ENCODE peak calls at places on chromosomes 16 and 17, in six cellular contexts. B, N, I, O, X and U are unnamed samples. For H3K36me3, the result is how much of the 10 kb centered on the place peaks cover.

GRCh38 chr17:57989011-57989345 is 924 bp upstream of the VEZF1 start:
- DNase-seq in B (peak), N (no peak), I (no peak), O (no peak), X (peak), U (no peak)

GRCh38 chr16:89291355-89291754 is 73.9 kb downstream of the ZNF778 start:
- DNase-seq in B (no peak), N (no peak), I (no peak), O (no peak), X (no peak), U (no peak)

GRCh38 chr16:71758293-71758760 is 33.8 kb upstream of the PHLPP2 start:
- DNase-seq in B (no peak), N (no peak), I (no peak), O (peak), X (no peak), U (no peak)

GRCh38 chr16:17211797-17212196 is 259.0 kb downstream of the XYLT1 start:
- DNase-seq in B (no peak), N (peak), I (no peak), O (no peak), X (no peak), U (no peak)

GRCh38 chr16:47055136-47055885 is 81.8 kb upstream of the DNAJA2 start:
- DNase-seq in B (no peak), N (no peak), I (no peak), O (no peak), X (no peak), U (no peak)

GRCh38 chr16:61792194-61792904 is 243.9 kb downstream of the CDH8 start:
- DNase-seq in B (no peak), N (peak), I (no peak), O (no peak), X (peak), U (no peak)

GRCh38 chr17:65627892-65628622 is 66.6 kb upstream of the AXIN2 start:
- DNase-seq in B (no peak), N (no peak), I (no peak), O (peak), X (peak), U (no peak)

GRCh38 chr17:7367918-7368596 is 12.8 kb upstream of the TNK1 start:
- DNase-seq in B (no peak), N (no peak), I (no peak), O (no peak), X (no peak), U (no peak)

GRCh38 chr17:38883592-38884526 is 14.0 kb downstream of the LASP1 start:
- DNase-seq in B (no peak), N (peak), I (no peak), O (no peak), X (no peak), U (no peak)

GRCh38 chr16:12002447-12003006 is 26.0 kb downstream of the SNX29 start:
- DNase-seq in B (no peak), N (no peak), I (no peak), O (no peak), X (peak), U (no peak)

GRCh38 chr16:4116328-4117249 is at the start of gene ADCY9:
- DNase-seq in B (peak), N (peak), I (peak), O (peak), X (peak), U (no peak)

GRCh38 chr17:4739122-4740024 is at the start of the genes CXCL16 and ZMYND15:
- DNase-seq in B (peak), N (no peak), I (peak), O (peak), X (peak), U (no peak)

GRCh38 chr17:4965311-4965986 is 2.2 kb downstream of the SPAG7 start:
- DNase-seq in B (no peak), N (no peak), I (no peak), O (no peak), X (no peak), U (no peak)

GRCh38 chr17:31489295-31490018 is 98.0 kb downstream of the RAB11FIP4 start:
- DNase-seq in B (no peak), N (peak), I (peak), O (no peak), X (no peak), U (no peak)

GRCh38 chr16:22191966-22192260 is 14.2 kb upstream of the EEF2K start:
- DNase-seq in B (peak), N (no peak), I (peak), O (no peak), X (no peak), U (no peak)

GRCh38 chr17:36611345-36612072 is 10.1 kb downstream of the MRM1 start:
- DNase-seq in B (peak), N (no peak), I (no peak), O (no peak), X (peak), U (no peak)

GRCh38 chr17:58084317-58084981 is 1.2 kb downstream of the DYNLL2 start:
- DNase-seq in B (peak), N (peak), I (peak), O (peak), X (peak), U (no peak)

GRCh38 chr16:78425957-78426590 is 326.6 kb downstream of the WWOX start:
- DNase-seq in B (no peak), N (no peak), I (no peak), O (no peak), X (no peak), U (peak)

GRCh38 chr16:86877835-86878234 is 299.5 kb downstream of the FOXL1 start:
- DNase-seq in B (no peak), N (no peak), I (no peak), O (no peak), X (no peak), U (no peak)

GRCh38 chr17:43723697-43724359 is 34.8 kb downstream of the SOST start:
- DNase-seq in B (peak), N (peak), I (no peak), O (no peak), X (peak), U (no peak)

GRCh38 chr17:69779378-69780214 is 295.4 kb upstream of the KCNJ16 start:
- DNase-seq in B (no peak), N (no peak), I (no peak), O (no peak), X (peak), U (no peak)

GRCh38 chr16:10569629-10570028 is 10.8 kb downstream of the EMP2 start:
- DNase-seq in B (no peak), N (no peak), I (no peak), O (no peak), X (no peak), U (no peak)
- H3K27ac ChIP-seq in B (no peak), N (no peak), I (no peak), O (no peak), X (no peak), U (no peak)

GRCh38 chr17:76007131-76007849 is 6.6 kb downstream of the CDK3 start:
- DNase-seq in B (no peak), N (no peak), I (no peak), O (no peak), X (no peak), U (no peak)
- H3K36me3 ChIP-seq in B (under half), N (under half), I (under half), O (under half), X (under half), U (under half)

GRCh38 chr16:25747160-25747758 is 55.5 kb downstream of the HS3ST4 start:
- DNase-seq in B (no peak), N (peak), I (no peak), O (no peak), X (no peak), U (no peak)
- H3K27ac ChIP-seq in B (no peak), N (no peak), I (no peak), O (no peak), X (no peak), U (no peak)

DNA sequence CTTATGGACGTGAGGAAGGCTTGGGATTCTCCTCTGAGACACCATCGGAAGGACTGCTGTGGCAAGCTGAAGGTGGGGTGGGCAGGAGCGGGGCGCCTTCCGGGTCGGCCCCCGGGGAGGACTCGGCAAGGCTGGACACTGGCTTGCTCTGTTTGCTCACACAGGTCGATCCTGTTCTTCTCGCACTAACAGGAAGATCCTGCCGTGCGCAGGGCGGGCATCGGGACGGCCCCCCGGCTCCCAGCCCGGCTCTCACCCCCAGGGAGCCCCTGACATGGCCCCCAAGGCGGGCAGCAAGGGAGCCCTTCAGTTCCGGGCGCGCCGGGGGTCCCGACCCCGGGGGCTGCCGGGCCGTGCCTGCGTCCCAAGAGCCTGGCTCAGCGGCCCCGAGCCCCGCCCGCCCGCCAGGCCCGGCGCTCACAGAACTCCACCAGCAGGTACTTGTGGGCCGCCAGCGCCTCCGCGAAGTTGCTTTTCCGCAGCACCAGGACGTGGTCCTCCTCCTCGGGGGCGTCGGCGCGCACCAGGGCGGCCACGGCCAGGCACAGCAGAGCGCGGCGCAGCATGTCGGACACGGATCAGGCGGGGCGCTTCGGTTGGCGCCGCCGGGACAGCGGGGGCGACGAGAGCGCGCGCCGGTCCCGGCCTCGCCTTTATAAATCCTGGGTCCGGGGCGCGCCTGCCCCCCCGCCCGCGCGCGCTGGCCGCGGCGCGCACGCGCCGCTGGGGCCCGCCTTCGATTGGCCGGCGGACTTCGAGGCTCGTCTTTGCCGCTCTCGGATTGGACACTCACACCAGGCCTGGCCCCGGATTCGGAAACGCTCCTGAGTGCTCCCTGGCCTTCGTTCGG is at the start of gene P4HB:
- DNase-seq in B (peak), N (no peak), I (no peak), O (no peak), X (no peak), U (peak)
- H3K36me3 ChIP-seq in B (under half), N (under half), I (under half), O (under half), X (under half), U (under half)

GRCh38 chr16:50752481-50753235 is 10.8 kb downstream of the CYLD start:
- DNase-seq in B (no peak), N (no peak), I (no peak), O (no peak), X (no peak), U (no peak)
- H3K27ac ChIP-seq in B (no peak), N (no peak), I (no peak), O (no peak), X (no peak), U (no peak)

GRCh38 chr17:18877104-18877503 is 19.2 kb downstream of the PRPSAP2 start:
- DNase-seq in B (no peak), N (no peak), I (no peak), O (no peak), X (no peak), U (no peak)
- H3K36me3 ChIP-seq in B (half or more), N (under half), I (half or more), O (under half), X (under half), U (half or more)

GRCh38 chr17:49875690-49876089 is 27.8 kb upstream of the TAC4 start:
- DNase-seq in B (no peak), N (peak), I (no peak), O (no peak), X (no peak), U (no peak)
- H3K27ac ChIP-seq in B (no peak), N (no peak), I (no peak), O (no peak), X (no peak), U (no peak)

GRCh38 chr17:82732118-82732743 is 3.2 kb upstream of the FN3K start:
- DNase-seq in B (no peak), N (no peak), I (no peak), O (no peak), X (no peak), U (no peak)
- H3K36me3 ChIP-seq in B (under half), N (under half), I (under half), O (under half), X (under half), U (under half)

GRCh38 chr17:8421571-8421970 is 14.1 kb upstream of the NDEL1 start:
- DNase-seq in B (no peak), N (no peak), I (no peak), O (no peak), X (no peak), U (no peak)

GRCh38 chr17:8417806-8418205 is 17.9 kb upstream of the NDEL1 start:
- DNase-seq in B (no peak), N (no peak), I (no peak), O (no peak), X (no peak), U (no peak)

GRCh38 chr17:8419305-8419704 is 16.4 kb upstream of the NDEL1 start:
- DNase-seq in B (no peak), N (no peak), I (no peak), O (no peak), X (no peak), U (no peak)

GRCh38 chr17:8420041-8420934 is 15.4 kb upstream of the NDEL1 start:
- DNase-seq in B (peak), N (no peak), I (peak), O (no peak), X (peak), U (no peak)

DNA sequence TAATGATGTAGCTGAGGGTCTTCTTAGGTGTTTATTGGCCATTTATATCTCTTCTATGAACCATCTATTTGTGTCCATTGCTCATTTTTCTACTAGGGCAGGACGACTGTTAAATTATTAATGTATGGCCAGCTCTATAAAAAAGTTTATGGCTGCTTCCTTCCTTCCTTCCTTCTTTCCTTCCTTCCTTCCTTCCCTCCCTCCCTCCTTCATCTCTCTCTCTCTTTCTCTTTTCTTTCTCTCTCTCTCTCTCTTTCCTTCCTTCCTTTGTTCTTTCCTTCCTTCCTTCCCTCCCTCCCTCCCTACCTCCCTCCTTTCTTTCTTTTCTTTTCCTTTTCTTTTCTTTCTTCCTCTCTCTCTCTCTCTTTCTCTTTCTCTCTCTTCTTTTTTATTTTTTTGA is 17.2 kb upstream of the NDEL1 start:
- DNase-seq in B (no peak), N (no peak), I (no peak), O (no peak), X (no peak), U (no peak)
- H3K27ac ChIP-seq in B (no peak), N (no peak), I (no peak), O (no peak), X (no peak), U (no peak)

GRCh38 chr16:27460663-27461482 is 58.9 kb downstream of the IL21R start:
- DNase-seq in B (peak), N (no peak), I (no peak), O (no peak), X (no peak), U (no peak)

GRCh38 chr16:27458987-27459688 is 57.2 kb downstream of the IL21R start:
- DNase-seq in B (no peak), N (no peak), I (no peak), O (no peak), X (no peak), U (no peak)

GRCh38 chr16:27461483-27462171 is 59.7 kb downstream of the IL21R start:
- DNase-seq in B (no peak), N (no peak), I (no peak), O (no peak), X (peak), U (no peak)

GRCh38 chr16:27458196-27458728 is 56.3 kb downstream of the IL21R start:
- DNase-seq in B (no peak), N (no peak), I (no peak), O (peak), X (no peak), U (no peak)

DNA sequence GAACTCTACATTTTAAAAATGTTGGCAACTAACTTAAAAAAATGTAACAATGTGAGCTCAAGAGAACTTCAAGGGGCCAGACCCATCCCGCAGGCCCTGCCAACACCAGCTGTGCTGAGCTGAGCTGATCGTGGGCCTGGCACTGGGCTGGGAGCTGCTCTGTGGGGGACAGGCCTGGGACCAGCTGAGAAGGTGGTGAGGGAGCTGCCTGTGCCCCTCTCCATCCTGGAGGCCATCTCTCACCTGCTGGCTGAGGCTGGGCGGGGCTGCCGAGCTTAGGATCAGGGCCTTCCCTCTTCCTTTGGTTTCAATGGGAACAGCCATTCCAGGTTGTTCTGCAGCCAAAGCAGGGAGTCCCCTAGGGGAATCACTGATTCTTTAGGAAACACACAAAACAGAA is 58.2 kb downstream of the IL21R start:
- DNase-seq in B (no peak), N (no peak), I (no peak), O (no peak), X (no peak), U (no peak)
- H3K36me3 ChIP-seq in B (half or more), N (under half), I (half or more), O (under half), X (under half), U (under half)